ENCODE peak calls at places on chromosome 3, in six cellular contexts. C is CD4-positive, CD25-positive, alpha-beta regulatory T cell; I is stomach; U is psoas muscle; G is ovary; L is AG04450. R is an unnamed sample.

GRCh38 chr3:141972394-141972793 is 96.0 kb downstream of the ATP1B3 start:
- DNase-seq in C (no peak), G (no peak), U (no peak), L (no peak), I (no peak), R (no peak)

GRCh38 chr3:127072971-127073851 is 90.3 kb downstream of the PLXNA1 start:
- DNase-seq in U (peak; percentile 11), L (no peak), C (no peak), G (no peak), I (no peak), R (peak; percentile 58)

GRCh38 chr3:128319741-128320141 is 146.9 kb downstream of the DNAJB8 start:
- DNase-seq in C (no peak), I (peak; percentile 34), U (no peak), G (peak; percentile 7), L (no peak), R (no peak)

GRCh38 chr3:81985996-81986723 is 224.7 kb upstream of the GBE1 start:
- DNase-seq in G (no peak), U (no peak), I (no peak), C (no peak), L (no peak), R (no peak)

GRCh38 chr3:159763466-159764210 is 225.0 kb upstream of the IL12A start:
- DNase-seq in U (peak; percentile 67), I (peak; percentile 62), C (no peak), G (peak; percentile 56), L (peak; percentile 54), R (peak; percentile 88)

GRCh38 chr3:193377591-193377990 is 962 bp downstream of the ATP13A5 start:
- DNase-seq in I (no peak), L (no peak), U (no peak), G (no peak), C (no peak), R (no peak)

GRCh38 chr3:48427630-48427962 is 2.3 kb downstream of the PLXNB1 start:
- DNase-seq in G (no peak), C (no peak), L (no peak), I (no peak), U (no peak), R (no peak)

GRCh38 chr3:131713416-131714118 is 210.8 kb upstream of the MRPL3 start:
- DNase-seq in G (no peak), U (no peak), I (no peak), C (no peak), L (no peak), R (no peak)

GRCh38 chr3:104316118-104316517 is 1050.6 kb upstream of the ALCAM start:
- DNase-seq in I (no peak), C (no peak), L (no peak), U (no peak), G (no peak), R (no peak)

GRCh38 chr3:123941150-123941941 is 19.7 kb downstream of the CCDC14 start:
- DNase-seq in L (no peak), I (no peak), C (no peak), G (no peak), U (no peak), R (no peak)

GRCh38 chr3:100993309-100993708 is at the start of gene ABI3BP:
- DNase-seq in C (no peak), L (peak; percentile 42), G (peak; percentile 82), I (peak; percentile 49), U (peak; percentile 73), R (peak; percentile 54)

GRCh38 chr3:13419356-13420050 is 619 bp downstream of the NUP210 start:
- DNase-seq in L (no peak), G (no peak), I (peak; percentile 48), C (peak; percentile 54), U (peak; percentile 41), R (peak; percentile 18)

GRCh38 chr3:187325632-187326031 is 34.1 kb upstream of the MASP1 start:
- DNase-seq in L (no peak), C (no peak), G (no peak), U (no peak), I (no peak), R (no peak)

GRCh38 chr3:162338514-162338913 is 841.9 kb downstream of the OTOL1 start:
- DNase-seq in C (no peak), G (no peak), U (no peak), I (no peak), L (no peak), R (no peak)

GRCh38 chr3:45773044-45773443 is 23.3 kb downstream of the SLC6A20 start:
- DNase-seq in I (peak; percentile 3), L (no peak), G (no peak), U (no peak), C (no peak), R (peak; percentile 1)

GRCh38 chr3:42090973-42091731 is at the start of gene TRAK1:
- DNase-seq in L (no peak), I (no peak), U (no peak), G (no peak), C (no peak), R (peak; percentile 44)

GRCh38 chr3:140942221-140943104 is 827 bp downstream of the SLC25A36 start:
- DNase-seq in C (peak; percentile 6), G (peak; percentile 67), U (peak; percentile 60), L (no peak), I (peak; percentile 56), R (peak; percentile 57)

GRCh38 chr3:61589856-61590255 is 28.5 kb downstream of the PTPRG start:
- DNase-seq in C (no peak), L (no peak), I (no peak), U (no peak), G (no peak), R (no peak)

GRCh38 chr3:151468284-151468917 is 7.5 kb upstream of the IGSF10 start:
- DNase-seq in U (no peak), C (no peak), L (peak; percentile 42), G (no peak), I (peak; percentile 48), R (no peak)

GRCh38 chr3:138941259-138941885 is 5.6 kb downstream of the FOXL2 start:
- DNase-seq in C (no peak), U (no peak), G (peak; percentile 84), I (no peak), L (peak; percentile 11), R (no peak)

DNA sequence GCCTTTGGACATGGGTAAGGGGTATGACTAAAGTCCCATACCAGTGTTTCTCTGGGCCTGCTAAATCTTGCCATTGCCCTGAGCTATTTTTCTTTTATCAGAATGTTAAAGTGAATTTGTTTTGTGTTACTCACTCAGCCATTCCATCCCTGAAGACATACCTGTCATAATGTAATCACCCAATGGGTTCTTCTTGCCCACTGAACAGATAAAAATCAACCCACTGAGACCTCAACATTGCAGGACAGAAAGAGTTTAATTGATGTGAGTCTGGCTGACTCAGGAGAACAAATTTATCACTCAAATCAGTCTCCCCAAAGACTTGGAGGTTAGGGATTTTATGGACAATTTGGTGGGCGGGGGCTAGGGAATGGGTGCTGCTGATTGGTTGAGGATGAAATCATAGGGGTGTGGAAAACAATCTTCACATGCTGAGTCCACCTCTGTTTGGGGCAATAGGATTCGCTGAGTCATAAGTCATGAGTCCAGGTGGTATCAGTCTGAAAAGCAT is 47.4 kb downstream of the ILDR1 start:
- DNase-seq in L (no peak), C (no peak), U (no peak), I (no peak), G (no peak), R (no peak)
- H3K4me3 ChIP-seq in L (no peak overlapping the region), C (no peak overlapping the region), U (no peak overlapping the region), I (no peak overlapping the region), G (no peak overlapping the region), R (no peak overlapping the region)

GRCh38 chr3:117165611-117166051 is 456.1 kb downstream of the TUSC7 start:
- DNase-seq in U (no peak), I (no peak), G (no peak), C (no peak), L (no peak), R (no peak)

GRCh38 chr3:117168896-117169295 is 459.3 kb downstream of the TUSC7 start:
- DNase-seq in U (no peak), L (no peak), C (no peak), I (no peak), G (no peak), R (no peak)

GRCh38 chr3:117171124-117171523 is 461.5 kb downstream of the TUSC7 start:
- DNase-seq in U (no peak), L (no peak), I (no peak), C (no peak), G (no peak), R (no peak)

GRCh38 chr3:117170112-117170511 is 460.5 kb downstream of the TUSC7 start:
- DNase-seq in C (no peak), I (no peak), U (no peak), L (no peak), G (no peak), R (no peak)
- H3K27ac ChIP-seq in C (no peak overlapping the region), I (no peak overlapping the region), U (no peak overlapping the region), L (no peak overlapping the region), G (no peak overlapping the region), R (no peak overlapping the region)

GRCh38 chr3:51720292-51721061 is 13.6 kb downstream of the GRM2 start:
- DNase-seq in L (no peak), U (no peak), G (no peak), C (no peak), I (no peak), R (no peak)
- H3K4me3 ChIP-seq in L (no peak overlapping the region), U (no peak overlapping the region), G (no peak overlapping the region), C (no peak overlapping the region), I (no peak overlapping the region), R (no peak overlapping the region)

GRCh38 chr3:25820816-25821486 is 31.1 kb downstream of the OXSM start:
- DNase-seq in L (no peak), I (no peak), G (no peak), U (no peak), C (no peak), R (no peak)
- H3K27ac ChIP-seq in L (peak overlapping the region; percentile 85), I (no peak overlapping the region), G (no peak overlapping the region), U (no peak overlapping the region), C (no peak overlapping the region), R (no peak overlapping the region)

GRCh38 chr3:97974996-97975395 is 2.8 kb upstream of the RIOX2 start:
- DNase-seq in C (no peak), I (no peak), L (no peak), U (no peak), G (no peak), R (no peak)

GRCh38 chr3:97971679-97972567 is at the start of gene RIOX2:
- DNase-seq in C (peak; percentile 54), U (peak; percentile 81), L (no peak), G (peak; percentile 74), I (peak; percentile 78), R (peak; percentile 75)

GRCh38 chr3:97970929-97971460 is 1.2 kb downstream of the RIOX2 start:
- DNase-seq in I (no peak), C (no peak), L (no peak), U (no peak), G (no peak), R (no peak)

GRCh38 chr3:97975466-97975865 is 3.2 kb upstream of the RIOX2 start:
- DNase-seq in C (no peak), I (no peak), L (no peak), G (no peak), U (no peak), R (no peak)

GRCh38 chr3:97972976-97973375 is 745 bp upstream of the RIOX2 start:
- DNase-seq in U (no peak), I (no peak), G (no peak), L (no peak), C (no peak), R (no peak)
- H3K4me3 ChIP-seq in U (peak overlapping the region; percentile 87), I (peak overlapping the region; percentile 63), G (no peak overlapping the region), L (no peak overlapping the region), C (peak overlapping the region; percentile 27), R (peak overlapping the region; percentile 74)